ENCODE peak calls at places on chromosomes 2 and 18, in nine cellular contexts. Z is naive thymus-derived CD8-positive, alpha-beta T cell; J is GM13977; A is HEK293T; P is BJ; G is neural crest cell; T is GDM1; H is GM03348; N is Right ventricle myocardium inferior. B is an unnamed sample.

GRCh38 chr2:142104134-142104758 is 26.6 kb downstream of the LRP1B start:
- DNase-seq in Z (no peak), J (no peak), A (no peak), P (no peak), G (no peak), T (no peak), H (no peak), N (no peak), B (no peak)

GRCh38 chr2:105220604-105221003 is 20.9 kb upstream of the GPR45 start:
- DNase-seq in Z (no peak), J (no peak), A (no peak), P (no peak), G (no peak), T (no peak), H (no peak), N (no peak), B (no peak)

GRCh38 chr18:10239138-10239537 is 215.3 kb upstream of the APCDD1 start:
- DNase-seq in Z (no peak), J (no peak), A (no peak), P (no peak), G (no peak), T (no peak), H (peak), N (peak), B (peak)

GRCh38 chr2:74691955-74692354 is 37.9 kb downstream of the SEMA4F start:
- DNase-seq in Z (no peak), J (no peak), A (no peak), P (no peak), G (no peak), T (no peak), H (no peak), N (no peak), B (no peak)

GRCh38 chr2:55811048-55811447 is 112.5 kb downstream of the EFEMP1 start:
- DNase-seq in Z (no peak), J (no peak), A (no peak), P (no peak), G (no peak), T (no peak), H (peak), N (no peak), B (no peak)

GRCh38 chr2:132542953-132543569 is 126.5 kb downstream of the GPR39 start:
- DNase-seq in Z (no peak), J (no peak), A (no peak), P (no peak), G (no peak), T (no peak), H (no peak), N (no peak), B (no peak)

GRCh38 chr2:212337036-212337435 is 201.6 kb downstream of the ERBB4 start:
- DNase-seq in Z (no peak), J (no peak), A (no peak), P (no peak), G (no peak), T (no peak), H (peak), N (no peak), B (no peak)

GRCh38 chr2:25494626-25495025 is 152.9 kb upstream of the DNMT3A start:
- DNase-seq in Z (no peak), J (no peak), A (no peak), P (peak), G (no peak), T (no peak), H (no peak), N (no peak), B (no peak)

GRCh38 chr18:62102221-62102620 is 84.6 kb downstream of the PIGN start:
- DNase-seq in Z (no peak), J (no peak), A (no peak), P (no peak), G (no peak), T (no peak), H (no peak), N (no peak), B (no peak)

GRCh38 chr2:48249631-48250473 is 280.1 kb upstream of the STON1 start:
- DNase-seq in Z (no peak), J (no peak), A (no peak), P (no peak), G (no peak), T (no peak), H (peak), N (no peak), B (no peak)